ENCODE peak calls at places on chromosomes 6 and 20, in seven cellular contexts. C is glutamatergic neuron; O is effector CD4-positive, alpha-beta T cell; H is GM12865; Z is T follicular helper cell; N is stimulated activated CD4-positive, alpha-beta T cell treated with anti-CD3 and anti-CD28 coated beads, Interleukin-1b, Interleukin-23, amount 100 ng/mL, for 24 hours; R is retina. D is an unnamed sample.

GRCh38 chr6:167893416-167893815 is 66.7 kb downstream of the AFDN start:
- DNase-seq in O (no peak), C (no peak), Z (no peak), H (no peak), R (no peak), N (no peak), D (no peak)

GRCh38 chr6:55065020-55065419 is 109.3 kb upstream of the HCRTR2 start:
- DNase-seq in C (no peak), Z (no peak), O (no peak), H (no peak), N (no peak), R (no peak), D (no peak)

GRCh38 chr20:44137210-44137781 is 49.7 kb downstream of the JPH2 start:
- DNase-seq in H (no peak), C (no peak), R (no peak), O (no peak), N (no peak), Z (no peak), D (no peak)

GRCh38 chr6:134314236-134314821 is 3.6 kb downstream of the SGK1 start:
- DNase-seq in R (no peak), H (no peak), Z (no peak), O (no peak), N (no peak), C (no peak), D (no peak)

GRCh38 chr6:166417285-166417691 is 34.5 kb upstream of the MPC1 start:
- DNase-seq in Z (peak), H (peak), N (no peak), O (peak), C (peak), R (no peak), D (no peak)

GRCh38 chr6:42978487-42978792 is 541 bp downstream of the PEX6 start:
- DNase-seq in H (peak), Z (no peak), N (no peak), C (peak), R (peak), O (no peak), D (no peak)

GRCh38 chr20:49207071-49207470 is 12.1 kb upstream of the DDX27 start:
- DNase-seq in O (no peak), Z (no peak), C (no peak), R (no peak), N (no peak), H (peak), D (peak)

GRCh38 chr6:146546440-146546839 is 2.8 kb downstream of the RAB32 start:
- DNase-seq in C (no peak), O (no peak), N (no peak), Z (no peak), H (no peak), R (no peak), D (no peak)

GRCh38 chr6:31202259-31203166 is 32.0 kb upstream of the POU5F1 start:
- DNase-seq in O (no peak), C (no peak), Z (no peak), R (no peak), H (peak), N (no peak), D (peak)

GRCh38 chr6:157586088-157586414 is 205.1 kb downstream of the ZDHHC14 start:
- DNase-seq in C (no peak), Z (no peak), N (no peak), O (no peak), R (no peak), H (no peak), D (no peak)

GRCh38 chr6:147000545-147001488 is 203.4 kb upstream of the STXBP5 start:
- DNase-seq in N (no peak), C (no peak), R (no peak), H (no peak), O (no peak), Z (no peak), D (no peak)

GRCh38 chr6:56863366-56863765 is 91.5 kb upstream of the BEND6 start:
- DNase-seq in C (no peak), N (no peak), Z (no peak), R (no peak), H (no peak), O (no peak), D (peak)

GRCh38 chr20:41027872-41028358 is 707 bp upstream of the TOP1 start:
- DNase-seq in R (no peak), H (no peak), Z (no peak), N (no peak), C (no peak), O (no peak), D (no peak)

GRCh38 chr20:57647006-57647932 is 27.0 kb upstream of the ZBP1 start:
- DNase-seq in Z (no peak), H (no peak), O (no peak), R (peak), N (no peak), C (no peak), D (no peak)

GRCh38 chr20:53576195-53576580 is 17.5 kb downstream of the ZNF217 start:
- DNase-seq in H (no peak), O (no peak), N (no peak), R (no peak), C (no peak), Z (no peak), D (no peak)

GRCh38 chr20:2122921-2123320 is 21.3 kb downstream of the STK35 start:
- DNase-seq in Z (no peak), C (no peak), N (no peak), O (no peak), R (no peak), H (no peak), D (no peak)

GRCh38 chr6:43739642-43740091 is 30.3 kb upstream of the VEGFA start:
- DNase-seq in R (no peak), H (no peak), Z (no peak), C (no peak), O (no peak), N (no peak), D (no peak)

GRCh38 chr20:33842346-33842745 is 31.2 kb downstream of the CHMP4B start:
- DNase-seq in Z (no peak), R (no peak), N (no peak), H (no peak), C (no peak), O (no peak), D (no peak)

GRCh38 chr6:34475167-34476047 is 9.5 kb downstream of the PACSIN1 start:
- DNase-seq in C (no peak), R (no peak), H (no peak), Z (no peak), O (no peak), N (no peak), D (no peak)

GRCh38 chr20:36246410-36246809 is 10.1 kb downstream of the AAR2 start:
- DNase-seq in O (no peak), C (no peak), H (no peak), N (no peak), R (no peak), Z (no peak), D (no peak)

GRCh38 chr20:63029358-63030121 is 22.8 kb upstream of the BHLHE23 start:
- DNase-seq in C (peak), N (no peak), R (peak), H (no peak), O (no peak), Z (no peak), D (peak)

GRCh38 chr6:35419431-35419830 is 32.7 kb upstream of the FANCE start:
- DNase-seq in Z (no peak), N (no peak), H (peak), O (no peak), C (no peak), R (no peak), D (no peak)

GRCh38 chr6:139028242-139028657 is 295 bp upstream of the ABRACL start:
- DNase-seq in N (no peak), R (no peak), Z (no peak), C (no peak), O (no peak), H (no peak), D (peak)